ENCODE peak calls at places on chromosome 21, in four cellular contexts. A is CD8-positive, alpha-beta T cell; B is HCT116; O is foreskin fibroblast. Z is an unnamed sample.
A peak's percentile ranks its signal among the peaks of the same experiment; 100 is the strongest.

GRCh38 chr21:30257773-30258172 is 25.0 kb downstream of the KRTAP24-1 start:
- DNase-seq in A (no peak), O (peak; percentile 60), B (no peak), Z (peak; percentile 73)

GRCh38 chr21:41957991-41958766 is 4.4 kb upstream of the C2CD2 start:
- DNase-seq in O (peak; percentile 93), B (peak; percentile 61), A (no peak), Z (peak; percentile 98)

GRCh38 chr21:19322360-19322759 is 918.8 kb upstream of the TMPRSS15 start:
- DNase-seq in O (no peak), A (no peak), B (no peak), Z (peak; percentile 0)

GRCh38 chr21:33101300-33102005 is 31.5 kb downstream of the OLIG1 start:
- DNase-seq in A (no peak), O (no peak), B (no peak), Z (no peak)

GRCh38 chr21:32929633-32930038 is 96.1 kb upstream of the OLIG2 start:
- DNase-seq in O (no peak), A (no peak), B (no peak), Z (no peak)

GRCh38 chr21:19724081-19724480 is 1274.1 kb upstream of the NCAM2 start:
- DNase-seq in B (no peak), O (no peak), A (no peak), Z (no peak)

GRCh38 chr21:33817663-33818433 is 97.8 kb downstream of the ATP5PO start:
- DNase-seq in B (no peak), O (no peak), A (no peak), Z (no peak)

GRCh38 chr21:27825035-27825434 is 858.1 kb upstream of the ADAMTS5 start:
- DNase-seq in B (no peak), O (no peak), A (no peak), Z (no peak)

GRCh38 chr21:40278345-40278744 is 411.1 kb downstream of the PCP4 start:
- DNase-seq in A (no peak), B (no peak), O (no peak), Z (no peak)

GRCh38 chr21:41283211-41283818 is 33.3 kb upstream of the FAM3B start:
- DNase-seq in O (peak; percentile 86), B (peak; percentile 39), A (peak; percentile 55), Z (peak; percentile 90)

GRCh38 chr21:31195334-31196015 is 148.6 kb downstream of the TIAM1 start:
- DNase-seq in B (no peak), A (no peak), O (no peak), Z (no peak)

GRCh38 chr21:29335720-29336119 is 37.0 kb downstream of the BACH1 start:
- DNase-seq in A (no peak), O (peak; percentile 47), B (no peak), Z (peak; percentile 47)

GRCh38 chr21:25964926-25965325 is 205.6 kb downstream of the APP start:
- DNase-seq in B (no peak), A (no peak), O (no peak), Z (no peak)

GRCh38 chr21:16624468-16625102 is 888.3 kb upstream of the CXADR start:
- DNase-seq in O (no peak), B (no peak), A (no peak), Z (no peak)

GRCh38 chr21:42548687-42549406 is 35.2 kb downstream of the SLC37A1 start:
- DNase-seq in A (no peak), B (no peak), O (no peak), Z (no peak)

GRCh38 chr21:43331962-43332458 is 94.9 kb downstream of the SIK1 start:
- DNase-seq in B (no peak), A (no peak), O (peak; percentile 69), Z (peak; percentile 86)

GRCh38 chr21:26060335-26061115 is 110.0 kb downstream of the APP start:
- DNase-seq in O (no peak), A (no peak), B (no peak), Z (no peak)

GRCh38 chr21:29657228-29657989 is 282.4 kb downstream of the GRIK1 start:
- DNase-seq in A (no peak), B (no peak), O (no peak), Z (no peak)

GRCh38 chr21:26918318-26919065 is 48.4 kb downstream of the ADAMTS5 start:
- DNase-seq in A (no peak), B (no peak), O (peak; percentile 85), Z (peak; percentile 64)

DNA sequence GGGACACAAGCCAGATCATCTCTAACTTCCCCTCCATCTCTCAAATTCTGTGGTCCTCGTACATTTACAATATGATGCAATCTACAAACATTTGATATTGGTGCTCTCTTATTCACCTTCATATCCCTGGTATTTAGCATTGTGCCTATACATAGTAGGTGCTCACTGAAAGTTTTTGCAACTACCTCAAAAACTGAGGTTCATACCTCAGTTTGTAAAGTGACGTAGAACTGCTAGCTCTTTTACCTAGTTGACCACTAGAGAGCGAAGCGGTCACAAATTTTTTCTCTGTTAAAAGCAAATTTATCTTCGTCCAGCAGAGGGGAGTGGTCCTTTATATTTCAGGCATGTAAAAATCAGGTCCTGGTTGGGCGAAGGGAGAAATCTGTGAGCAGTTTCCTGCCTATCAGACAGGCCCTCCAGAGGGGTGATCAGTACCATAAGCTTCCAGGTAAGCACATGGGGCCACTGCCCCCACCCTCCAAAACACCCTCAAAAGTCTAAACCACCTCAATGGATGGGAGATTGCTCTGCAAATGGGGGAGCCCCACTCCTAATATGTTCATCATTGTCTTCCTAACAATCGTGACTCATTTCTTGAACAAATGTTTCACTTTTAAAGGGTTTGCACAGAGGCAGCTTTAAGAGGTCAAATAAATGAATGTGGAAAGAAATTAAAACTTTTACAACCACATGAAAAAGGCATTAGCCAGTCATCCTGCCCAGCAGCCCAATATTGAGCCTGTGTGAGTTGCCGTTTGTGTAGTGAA is 10.6 kb upstream of the HLCS start:
- DNase-seq in B (peak; percentile 74), O (peak; percentile 83), A (no peak), Z (peak; percentile 82)
- H3K4me3 ChIP-seq in B (no peak overlapping the region), O (peak overlapping the region; percentile 23), A (no peak overlapping the region), Z (no peak overlapping the region)

GRCh38 chr21:20998456-20998789 is 214 bp downstream of the NCAM2 start:
- DNase-seq in O (no peak), A (no peak), B (no peak), Z (no peak)
- TF ChIP-seq CTCF in O (no peak), A (no peak), B (no peak), Z (no peak)

GRCh38 chr21:45542667-45543370 is 579 bp upstream of the SLC19A1 start:
- DNase-seq in O (peak; percentile 16), A (no peak), B (no peak), Z (no peak)
- H3K4me3 ChIP-seq in O (peak overlapping the region; percentile 46), A (peak overlapping the region; percentile 57), B (peak overlapping the region; percentile 92), Z (peak overlapping the region; percentile 31)

GRCh38 chr21:14879458-14879857 is 185.3 kb downstream of the NRIP1 start:
- DNase-seq in A (no peak), B (no peak), O (no peak), Z (no peak)

GRCh38 chr21:14881863-14882262 is 182.9 kb downstream of the NRIP1 start:
- DNase-seq in B (no peak), A (no peak), O (no peak), Z (no peak)

GRCh38 chr21:14883351-14883750 is 181.4 kb downstream of the NRIP1 start:
- DNase-seq in B (no peak), A (no peak), O (no peak), Z (no peak)

GRCh38 chr21:14878971-14879370 is 185.8 kb downstream of the NRIP1 start:
- DNase-seq in B (no peak), O (no peak), A (no peak), Z (no peak)

GRCh38 chr21:14880922-14881321 is 183.9 kb downstream of the NRIP1 start:
- DNase-seq in A (no peak), O (peak; percentile 64), B (no peak), Z (peak; percentile 75)
- TF ChIP-seq CTCF in A (no peak), O (no peak), B (no peak), Z (no peak)